ENCODE peak calls at places on chromosomes 7 and 10, in six cellular contexts. Q is RWPE2, J is hepatocyte, Y is neuronal stem cell, O is heart left ventricle, K is tibial artery. M is an unnamed sample.

GRCh38 chr7:134750083-134751062 is 29.1 kb upstream of the CALD1 start:
- DNase-seq in Q (no peak), J (peak; percentile 32), Y (peak; percentile 56), O (peak; percentile 42), K (no peak), M (peak; percentile 15)

GRCh38 chr10:20276127-20276979 is 460.1 kb downstream of the PLXDC2 start:
- DNase-seq in Q (no peak), J (no peak), Y (peak; percentile 71), O (no peak), K (no peak), M (no peak)

GRCh38 chr7:57367171-57367570 is 82.8 kb upstream of the ZNF716 start:
- DNase-seq in Q (no peak), J (no peak), Y (no peak), O (no peak), K (no peak), M (no peak)

GRCh38 chr7:102404005-102404861 is 8.1 kb downstream of the PRKRIP1 start:
- DNase-seq in Q (no peak), J (peak; percentile 71), Y (peak; percentile 23), O (no peak), K (no peak), M (no peak)

GRCh38 chr7:81308643-81309354 is 389.9 kb upstream of the SEMA3C start:
- DNase-seq in Q (no peak), J (no peak), Y (no peak), O (no peak), K (no peak), M (no peak)

GRCh38 chr10:83023647-83024046 is 1115.7 kb upstream of the GHITM start:
- DNase-seq in Q (no peak), J (peak; percentile 6), Y (no peak), O (no peak), K (no peak), M (no peak)

GRCh38 chr7:136023134-136023869 is 46.1 kb upstream of the MTPN start:
- DNase-seq in Q (no peak), J (no peak), Y (no peak), O (no peak), K (no peak), M (no peak)

GRCh38 chr10:22988581-22989360 is 60.9 kb downstream of the ARMC3 start:
- DNase-seq in Q (no peak), J (peak; percentile 78), Y (peak; percentile 60), O (peak; percentile 30), K (peak; percentile 68), M (peak; percentile 32)

GRCh38 chr10:49433069-49433468 is 37.2 kb upstream of the DRGX start:
- DNase-seq in Q (no peak), J (no peak), Y (no peak), O (no peak), K (no peak), M (no peak)

GRCh38 chr10:7405637-7406036 is 5.2 kb downstream of the SFMBT2 start:
- DNase-seq in Q (no peak), J (no peak), Y (no peak), O (no peak), K (no peak), M (no peak)

GRCh38 chr7:73652541-73652949 is 15.1 kb upstream of the VPS37D start:
- DNase-seq in Q (no peak), J (no peak), Y (no peak), O (no peak), K (no peak), M (no peak)

GRCh38 chr7:11548532-11548931 is 283.5 kb downstream of the THSD7A start:
- DNase-seq in Q (no peak), J (no peak), Y (no peak), O (no peak), K (no peak), M (no peak)

GRCh38 chr10:44195120-44196007 is 189.5 kb downstream of the CXCL12 start:
- DNase-seq in Q (no peak), J (peak; percentile 65), Y (no peak), O (peak; percentile 75), K (peak; percentile 92), M (peak; percentile 66)

GRCh38 chr7:87131806-87132205 is 20.4 kb upstream of the DMTF1 start:
- DNase-seq in Q (no peak), J (no peak), Y (no peak), O (no peak), K (no peak), M (no peak)

GRCh38 chr7:3482147-3482921 is 181.3 kb downstream of the SDK1 start:
- DNase-seq in Q (no peak), J (peak; percentile 58), Y (peak; percentile 40), O (no peak), K (no peak), M (no peak)

GRCh38 chr7:70355591-70356323 is 757.5 kb downstream of the AUTS2 start:
- DNase-seq in Q (no peak), J (no peak), Y (no peak), O (no peak), K (no peak), M (no peak)

GRCh38 chr7:4037308-4037707 is 644.8 kb upstream of the FOXK1 start:
- DNase-seq in Q (no peak), J (no peak), Y (no peak), O (no peak), K (no peak), M (no peak)

GRCh38 chr7:32891800-32892520 is 400 bp upstream of the KBTBD2 start:
- DNase-seq in Q (peak; percentile 97), J (peak; percentile 98), Y (peak; percentile 95), O (peak; percentile 99), K (peak; percentile 99), M (peak; percentile 95)

GRCh38 chr10:78852856-78853255 is 215.9 kb upstream of the ZMIZ1 start:
- DNase-seq in Q (no peak), J (no peak), Y (no peak), O (no peak), K (no peak), M (no peak)

DNA sequence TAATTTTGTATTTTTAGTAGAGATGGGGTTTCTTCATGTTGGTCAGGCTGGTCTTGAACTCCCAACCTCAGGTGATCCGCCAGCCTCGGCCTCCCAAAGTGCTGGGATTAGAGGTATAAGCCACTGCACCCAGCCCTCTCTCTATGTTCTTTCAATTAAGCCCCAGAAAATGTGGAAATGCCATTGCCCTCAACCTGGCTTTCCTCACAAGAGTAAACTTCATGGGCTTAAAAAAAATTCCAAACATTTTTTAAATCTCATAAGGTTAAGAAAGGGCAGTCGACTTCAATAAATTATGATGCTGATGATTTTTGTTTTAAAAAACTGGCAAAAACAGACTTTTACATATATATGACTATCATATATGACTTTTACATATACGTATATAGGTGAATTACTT is 107.6 kb downstream of the TES start:
- DNase-seq in Q (no peak), J (no peak), Y (no peak), O (no peak), K (no peak), M (no peak)
- H3K27ac ChIP-seq in Q (peak overlapping the region; percentile 100), J (peak overlapping the region; percentile 71), Y (no peak overlapping the region), O (peak overlapping the region; percentile 66), K (peak overlapping the region; percentile 75), M (peak overlapping the region; percentile 66)

DNA sequence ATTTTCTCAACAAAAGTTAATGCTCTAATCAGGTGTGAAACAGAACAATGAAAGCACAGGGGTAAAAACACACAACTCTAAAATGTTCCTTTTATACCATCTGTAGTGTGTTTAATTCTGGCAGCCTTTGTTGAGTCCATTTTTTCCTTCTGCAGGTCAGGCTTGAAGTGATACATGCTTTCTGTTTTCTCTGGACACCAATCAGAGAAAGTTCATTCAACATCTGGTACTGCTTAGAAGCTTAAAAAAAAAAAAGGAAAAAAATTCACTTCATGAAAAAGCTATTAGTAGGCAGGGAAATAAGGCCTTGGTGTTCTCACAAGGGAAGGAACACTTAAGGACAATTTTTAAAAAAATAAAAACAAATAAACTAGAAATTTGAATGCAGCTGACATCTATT is 231.3 kb upstream of the RHOBTB1 start:
- DNase-seq in Q (no peak), J (no peak), Y (no peak), O (no peak), K (no peak), M (no peak)
- H3K27ac ChIP-seq in Q (no peak overlapping the region), J (peak overlapping the region; percentile 4), Y (no peak overlapping the region), O (peak overlapping the region; percentile 21), K (no peak overlapping the region), M (no peak overlapping the region)

GRCh38 chr10:31741473-31741872 is 187.2 kb downstream of the ARHGAP12 start:
- DNase-seq in Q (no peak), J (no peak), Y (no peak), O (no peak), K (no peak), M (no peak)

GRCh38 chr10:31744025-31744424 is 184.6 kb downstream of the ARHGAP12 start:
- DNase-seq in Q (no peak), J (no peak), Y (no peak), O (no peak), K (no peak), M (no peak)

GRCh38 chr10:31742255-31742654 is 186.4 kb downstream of the ARHGAP12 start:
- DNase-seq in Q (no peak), J (no peak), Y (no peak), O (no peak), K (no peak), M (no peak)

GRCh38 chr10:31739759-31740158 is 188.9 kb downstream of the ARHGAP12 start:
- DNase-seq in Q (no peak), J (no peak), Y (no peak), O (no peak), K (no peak), M (no peak)

GRCh38 chr10:31739146-31739545 is 189.5 kb downstream of the ARHGAP12 start:
- DNase-seq in Q (no peak), J (no peak), Y (no peak), O (no peak), K (no peak), M (no peak)
- H3K27ac ChIP-seq in Q (no peak overlapping the region), J (no peak overlapping the region), Y (no peak overlapping the region), O (peak overlapping the region; percentile 76), K (no peak overlapping the region), M (no peak overlapping the region)

GRCh38 chr10:80319318-80319717 is 29.9 kb upstream of the MAT1A start:
- DNase-seq in Q (no peak), J (no peak), Y (no peak), O (no peak), K (no peak), M (no peak)
- H3K27ac ChIP-seq in Q (no peak overlapping the region), J (no peak overlapping the region), Y (no peak overlapping the region), O (no peak overlapping the region), K (no peak overlapping the region), M (no peak overlapping the region)

GRCh38 chr7:36527549-36527913 is 137.9 kb downstream of the ANLN start:
- DNase-seq in Q (no peak), J (no peak), Y (no peak), O (no peak), K (no peak), M (no peak)

GRCh38 chr7:36523371-36523953 is 133.8 kb downstream of the ANLN start:
- DNase-seq in Q (no peak), J (no peak), Y (no peak), O (no peak), K (no peak), M (no peak)

GRCh38 chr7:36522453-36523007 is 132.9 kb downstream of the ANLN start:
- DNase-seq in Q (no peak), J (no peak), Y (no peak), O (no peak), K (no peak), M (no peak)

GRCh38 chr7:36521911-36522310 is 132.2 kb downstream of the ANLN start:
- DNase-seq in Q (no peak), J (no peak), Y (no peak), O (no peak), K (no peak), M (no peak)

GRCh38 chr7:36526720-36527548 is 137.3 kb downstream of the ANLN start:
- DNase-seq in Q (no peak), J (peak; percentile 42), Y (no peak), O (no peak), K (no peak), M (no peak)
- H3K27ac ChIP-seq in Q (peak overlapping the region; percentile 58), J (peak overlapping the region; percentile 31), Y (no peak overlapping the region), O (no peak overlapping the region), K (no peak overlapping the region), M (no peak overlapping the region)